ENCODE peak calls at places on chromosome 6, in five cellular contexts. T is epithelial cell of esophagus, R is ascending aorta, I is AG10803, E is right atrium auricular region. K is an unnamed sample.

GRCh38 chr6:16338577-16339262 is 100.3 kb downstream of the GMPR start:
- DNase-seq in I (peak), R (peak), T (peak), E (no peak), K (peak)

GRCh38 chr6:51902261-51902764 is 185.1 kb downstream of the PKHD1 start:
- DNase-seq in T (no peak), R (no peak), E (no peak), I (no peak), K (no peak)

GRCh38 chr6:169808608-169808967 is 57.2 kb downstream of the ERMARD start:
- DNase-seq in R (no peak), I (no peak), T (no peak), E (no peak), K (no peak)

GRCh38 chr6:135128268-135128914 is 52.7 kb upstream of the MYB start:
- DNase-seq in I (no peak), E (no peak), R (no peak), T (no peak), K (no peak)

GRCh38 chr6:393391-394221 is 2.1 kb downstream of the IRF4 start:
- DNase-seq in I (no peak), R (no peak), T (no peak), E (no peak), K (no peak)

GRCh38 chr6:3884007-3884745 is 35.0 kb downstream of the FAM50B start:
- DNase-seq in R (no peak), T (peak), I (peak), E (no peak), K (peak)

GRCh38 chr6:52759085-52759484 is 4.2 kb downstream of the GSTA2 start:
- DNase-seq in I (no peak), T (no peak), E (no peak), R (no peak), K (no peak)

GRCh38 chr6:135993321-135993720 is 141.8 kb downstream of the PDE7B start:
- DNase-seq in E (no peak), I (no peak), R (no peak), T (no peak), K (no peak)

GRCh38 chr6:31586596-31586995 is 519 bp downstream of the LST1 start:
- DNase-seq in R (no peak), E (no peak), I (no peak), T (no peak), K (no peak)

GRCh38 chr6:45626087-45626891 is 248.6 kb upstream of the SUPT3H start:
- DNase-seq in T (peak), R (peak), I (peak), E (no peak), K (peak)

GRCh38 chr6:76481101-76481500 is 408.6 kb upstream of the IMPG1 start:
- DNase-seq in E (no peak), R (no peak), I (no peak), T (no peak), K (no peak)

GRCh38 chr6:44016131-44016870 is 111.0 kb downstream of the MRPL14 start:
- DNase-seq in R (no peak), I (peak), E (no peak), T (peak), K (peak)

GRCh38 chr6:33162471-33162870 is 29.8 kb downstream of the COL11A2 start:
- DNase-seq in T (no peak), E (no peak), R (no peak), I (no peak), K (no peak)

GRCh38 chr6:116395647-116396046 is 24.9 kb downstream of the DSE start:
- DNase-seq in R (no peak), I (no peak), T (no peak), E (no peak), K (no peak)

DNA sequence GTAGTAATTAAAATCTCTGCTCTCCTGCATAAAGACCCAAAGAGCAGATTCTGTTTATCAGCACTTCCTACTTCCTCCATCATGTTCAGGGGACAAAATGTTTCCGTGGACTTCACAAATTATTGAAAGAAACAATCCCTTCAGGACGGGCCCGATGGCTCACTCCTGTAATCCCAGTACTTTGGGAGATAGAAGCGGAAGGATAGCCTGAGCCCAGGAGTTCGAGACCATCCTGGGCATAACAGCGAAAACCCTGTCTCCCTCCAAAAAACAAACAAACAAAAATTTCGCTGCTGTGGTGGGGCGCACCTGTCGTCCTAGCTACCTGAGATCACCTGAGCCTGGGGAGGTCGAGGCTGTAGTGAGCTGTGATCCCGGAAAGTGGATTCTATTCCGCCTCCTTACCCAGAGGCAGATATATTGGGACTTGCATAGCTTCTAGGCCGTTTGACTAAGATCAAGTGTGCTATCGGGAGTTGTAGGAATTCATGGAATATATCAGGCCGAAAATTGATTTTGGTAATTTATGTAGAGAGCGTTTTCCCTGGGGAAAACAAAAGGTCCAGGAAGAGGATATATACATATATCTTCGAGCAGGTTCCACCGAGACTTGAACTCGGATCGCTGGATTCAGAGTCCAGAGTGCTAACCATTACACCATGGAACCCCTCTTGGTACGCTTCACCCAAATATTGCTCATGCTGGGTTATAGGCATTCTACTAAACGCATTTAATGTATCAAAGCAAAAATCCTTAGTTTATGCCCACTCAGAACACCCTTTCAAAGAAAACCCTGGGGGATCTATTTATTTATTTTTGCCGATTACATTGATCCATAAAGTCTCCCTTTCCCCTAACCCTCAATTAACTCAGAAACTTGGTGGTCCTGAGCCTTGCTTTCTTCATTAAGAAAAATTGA is 74.5 kb upstream of the ZNF184 start:
- DNase-seq in E (no peak), R (no peak), T (peak), I (peak), K (peak)
- H3K4me3 ChIP-seq in E (no peak), R (no peak), T (peak), I (peak), K (peak)

GRCh38 chr6:25168637-25169036 is 110.5 kb upstream of the CARMIL1 start:
- DNase-seq in I (no peak), R (no peak), E (no peak), T (no peak), K (no peak)
- TF ChIP-seq CTCF in I (no peak), R (no peak), E (no peak), T (no peak), K (no peak)

DNA sequence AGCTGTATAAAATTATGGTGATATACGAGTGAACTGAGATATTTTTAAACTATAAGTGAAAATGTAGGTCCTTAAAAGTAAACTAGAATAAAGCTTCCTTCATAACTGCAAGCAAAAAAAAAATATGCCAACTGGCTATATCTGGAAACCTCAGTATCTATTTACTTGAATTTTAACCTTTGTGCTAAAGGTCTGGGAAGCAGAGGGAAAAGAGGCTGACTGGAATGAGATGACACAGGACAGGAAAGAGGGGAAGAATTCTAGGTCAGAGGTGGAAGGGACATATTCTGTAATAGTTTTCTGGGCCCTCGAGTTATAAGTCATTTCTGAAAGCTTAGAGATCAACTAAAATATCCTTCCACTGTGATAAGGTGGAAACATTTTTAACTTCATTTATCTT is 46.8 kb downstream of the AIG1 start:
- DNase-seq in R (no peak), I (no peak), T (no peak), E (no peak), K (no peak)
- H3K4me3 ChIP-seq in R (no peak), I (no peak), T (no peak), E (no peak), K (no peak)

GRCh38 chr6:166412911-166413384 is 30.2 kb upstream of the MPC1 start:
- DNase-seq in R (no peak), E (no peak), I (no peak), T (no peak), K (no peak)
- TF ChIP-seq CTCF in R (no peak), E (no peak), I (no peak), T (no peak), K (no peak)

DNA sequence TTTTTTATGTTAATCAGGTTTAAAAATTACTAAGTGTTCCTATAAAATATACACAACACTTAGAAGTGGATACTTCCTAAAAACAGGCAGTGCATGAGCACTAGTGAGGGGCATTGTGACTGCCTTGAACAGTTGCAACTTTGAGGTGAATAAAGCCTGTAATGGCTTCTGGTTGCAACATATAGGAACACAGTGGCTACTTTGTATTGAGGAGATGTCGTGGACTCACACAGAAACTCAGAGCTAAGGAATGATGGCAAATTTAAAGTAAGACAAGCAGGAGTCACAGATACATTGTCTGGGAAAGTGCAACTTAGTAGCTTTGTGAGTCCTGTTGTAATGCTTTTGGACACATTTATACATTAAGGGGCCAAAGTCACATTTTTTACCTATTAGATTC is 856 bp upstream of the HLA-A start:
- DNase-seq in I (peak), E (no peak), T (peak), R (no peak), K (peak)
- H3K4me3 ChIP-seq in I (peak), E (peak), T (no peak), R (peak), K (peak)

GRCh38 chr6:2624177-2624576 is 126.5 kb downstream of the MYLK4 start:
- DNase-seq in I (no peak), E (no peak), T (no peak), R (peak), K (no peak)

GRCh38 chr6:2625581-2625980 is 125.1 kb downstream of the MYLK4 start:
- DNase-seq in I (no peak), R (no peak), T (no peak), E (no peak), K (peak)

GRCh38 chr6:2619651-2620050 is 131.1 kb downstream of the MYLK4 start:
- DNase-seq in E (no peak), R (no peak), I (no peak), T (no peak), K (no peak)

GRCh38 chr6:2623348-2623747 is 127.4 kb downstream of the MYLK4 start:
- DNase-seq in T (peak), E (no peak), R (no peak), I (no peak), K (peak)

DNA sequence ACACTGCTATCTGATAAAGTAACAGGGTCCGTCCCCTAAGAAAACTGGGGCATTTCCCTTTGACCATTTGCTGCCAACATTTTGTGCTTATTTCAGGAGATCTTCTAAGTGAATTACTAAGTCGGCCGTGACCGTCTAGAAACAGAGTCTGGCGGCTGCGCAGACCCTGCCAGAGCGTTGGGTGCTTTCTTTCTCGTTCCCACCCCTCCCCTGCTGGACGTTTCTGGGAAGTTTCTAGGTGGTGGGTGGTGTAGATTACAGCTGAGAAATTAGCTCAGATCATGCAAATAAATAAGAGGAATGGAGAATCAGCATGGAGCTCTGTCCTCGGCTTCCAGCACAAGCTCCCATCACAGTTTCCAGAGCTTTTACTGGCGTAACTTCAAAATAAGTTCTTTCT is 128.0 kb downstream of the MYLK4 start:
- DNase-seq in T (no peak), I (no peak), R (peak), E (no peak), K (no peak)
- TF ChIP-seq CTCF in T (no peak), I (no peak), R (peak), E (no peak), K (peak)

GRCh38 chr6:83597511-83597910 is 85.2 kb downstream of the PRSS35 start:
- DNase-seq in I (no peak), T (no peak), R (no peak), E (no peak), K (no peak)

GRCh38 chr6:83605517-83605916 is 93.2 kb downstream of the PRSS35 start:
- DNase-seq in R (no peak), I (no peak), T (no peak), E (no peak), K (no peak)

GRCh38 chr6:83600531-83600930 is 88.2 kb downstream of the PRSS35 start:
- DNase-seq in I (no peak), R (no peak), E (no peak), T (no peak), K (peak)

GRCh38 chr6:83603560-83603959 is 91.2 kb downstream of the PRSS35 start:
- DNase-seq in E (no peak), R (no peak), T (no peak), I (no peak), K (no peak)

DNA sequence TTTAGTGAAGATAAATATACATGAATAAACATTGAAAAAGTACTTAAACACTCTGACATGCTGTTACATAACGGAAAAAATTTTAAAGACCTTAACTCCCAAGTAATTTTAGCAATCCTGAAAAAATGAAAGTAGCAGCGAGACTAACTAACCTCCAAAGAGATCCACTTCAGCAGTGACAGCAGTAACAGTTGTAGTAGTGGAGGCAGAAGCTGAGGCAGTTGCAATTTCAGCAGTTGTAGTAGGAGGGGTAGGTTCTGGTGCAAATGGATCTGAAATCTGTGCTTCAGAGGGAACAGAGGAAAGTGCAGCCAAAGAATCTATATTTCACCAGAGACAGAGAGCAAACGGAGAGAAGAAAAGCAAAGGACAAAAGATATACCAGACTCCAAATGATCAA is 88.8 kb downstream of the PRSS35 start:
- DNase-seq in R (no peak), T (no peak), E (no peak), I (no peak), K (no peak)
- H3K4me3 ChIP-seq in R (no peak), T (no peak), E (no peak), I (no peak), K (no peak)

GRCh38 chr6:154766993-154767392 is 33.8 kb downstream of the SCAF8 start:
- DNase-seq in T (no peak), I (peak), E (no peak), R (no peak), K (no peak)

GRCh38 chr6:154765273-154765672 is 32.1 kb downstream of the SCAF8 start:
- DNase-seq in T (no peak), E (no peak), R (no peak), I (no peak), K (no peak)

GRCh38 chr6:154766288-154766687 is 33.1 kb downstream of the SCAF8 start:
- DNase-seq in E (no peak), R (no peak), T (no peak), I (peak), K (no peak)

GRCh38 chr6:154767419-154767818 is 34.2 kb downstream of the SCAF8 start:
- DNase-seq in I (no peak), E (no peak), T (no peak), R (no peak), K (no peak)

DNA sequence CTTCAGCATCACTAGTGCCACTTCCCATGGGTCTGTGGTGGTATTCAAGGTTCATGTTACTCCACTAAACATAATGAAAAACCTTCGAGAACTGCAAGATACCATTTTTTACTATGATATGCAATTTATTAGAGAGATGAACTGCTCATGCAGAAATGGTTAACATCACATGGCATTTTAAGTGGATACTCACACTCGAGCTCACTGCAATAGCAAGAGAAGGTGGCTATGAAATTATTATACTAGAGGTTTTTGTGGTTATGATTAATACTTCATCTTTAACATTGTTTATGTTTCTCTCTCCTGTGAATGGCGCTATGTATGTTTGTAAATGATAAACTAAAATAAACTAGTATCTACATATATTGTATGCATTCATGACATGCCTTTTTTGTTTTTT is 35.1 kb downstream of the SCAF8 start:
- DNase-seq in I (no peak), R (no peak), E (no peak), T (no peak), K (peak)
- TF ChIP-seq CTCF in I (no peak), R (no peak), E (no peak), T (no peak), K (no peak)

DNA sequence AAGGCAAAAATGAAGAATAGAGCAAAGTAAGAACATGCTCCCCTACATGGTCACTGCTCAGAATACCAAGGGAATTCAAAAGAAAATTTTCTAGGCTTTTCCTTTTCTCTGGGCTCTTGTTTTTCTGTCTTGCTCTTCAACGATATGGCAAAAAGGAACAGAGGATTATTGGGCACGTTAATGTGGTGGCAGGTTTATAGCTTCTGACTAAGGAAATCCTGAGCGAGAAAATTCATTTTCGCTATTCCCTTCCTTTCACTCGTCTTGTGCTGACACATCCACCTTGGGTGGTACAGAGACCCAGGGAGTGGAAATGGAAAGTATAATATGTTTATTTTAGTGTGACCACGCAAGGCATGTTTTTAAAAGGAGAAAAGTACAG is 132.8 kb downstream of the TRIM27 start:
- DNase-seq in E (no peak), I (no peak), T (no peak), R (no peak), K (no peak)
- H3K4me3 ChIP-seq in E (no peak), I (no peak), T (no peak), R (no peak), K (no peak)

GRCh38 chr6:149985506-149985937 is 21.8 kb downstream of the ULBP1 start:
- DNase-seq in I (no peak), R (no peak), T (no peak), E (no peak), K (no peak)
- TF ChIP-seq CTCF in I (no peak), R (no peak), T (no peak), E (no peak), K (no peak)